ENCODE peak calls at places on chromosomes 12 and 14, in four cellular contexts. J is IMR-90, A is endothelial cell of umbilical vein, K is K562. I is an unnamed sample.

GRCh38 chr12:112538740-112539139 is 120.0 kb downstream of the PTPN11 start:
- DNase-seq in J (no peak), A (no peak), K (no peak), I (no peak)

GRCh38 chr12:106058256-106059182 is 80.2 kb downstream of the NUAK1 start:
- DNase-seq in J (peak; percentile 71), A (no peak), K (no peak), I (no peak)

GRCh38 chr12:72282721-72283120 is 10.6 kb downstream of the TRHDE start:
- DNase-seq in J (no peak), A (no peak), K (no peak), I (no peak)

GRCh38 chr12:64258576-64258975 is 36.5 kb upstream of the KICS2 start:
- DNase-seq in J (peak; percentile 16), A (no peak), K (no peak), I (no peak)

GRCh38 chr12:131785763-131786330 is 42.3 kb upstream of the MMP17 start:
- DNase-seq in J (no peak), A (no peak), K (no peak), I (no peak)

GRCh38 chr14:92473261-92473946 is 40.2 kb upstream of the RIN3 start:
- DNase-seq in J (peak; percentile 75), A (no peak), K (no peak), I (no peak)

GRCh38 chr12:92012691-92013090 is 133.0 kb downstream of the BTG1 start:
- DNase-seq in J (no peak), A (no peak), K (no peak), I (no peak)

GRCh38 chr12:123384994-123385376 is 1.1 kb downstream of the KMT5A start:
- DNase-seq in J (peak; percentile 63), A (peak; percentile 9), K (no peak), I (no peak)

GRCh38 chr12:108804361-108804949 is 52.9 kb downstream of the SSH1 start:
- DNase-seq in J (peak; percentile 95), A (peak; percentile 62), K (no peak), I (no peak)

GRCh38 chr14:36646664-36647416 is 14.8 kb upstream of the PAX9 start:
- DNase-seq in J (no peak), A (no peak), K (no peak), I (no peak)

GRCh38 chr12:47783821-47784819 is 11.1 kb downstream of the SLC48A1 start:
- DNase-seq in J (no peak), A (no peak), K (no peak), I (no peak)

GRCh38 chr14:83379371-83379770 is 1845.7 kb upstream of the SEL1L start:
- DNase-seq in J (peak; percentile 4), A (no peak), K (no peak), I (no peak)

GRCh38 chr12:96046543-96047137 is 11.3 kb upstream of the LTA4H start:
- DNase-seq in J (no peak), A (no peak), K (no peak), I (no peak)

GRCh38 chr12:119693006-119693405 is 25.1 kb downstream of the PRKAB1 start:
- DNase-seq in J (peak; percentile 90), A (peak; percentile 95), K (no peak), I (no peak)

GRCh38 chr12:58413794-58414193 is 472.4 kb downstream of the ATP23 start:
- DNase-seq in J (peak; percentile 69), A (peak; percentile 82), K (no peak), I (no peak)

GRCh38 chr12:11840350-11840749 is 190.9 kb downstream of the ETV6 start:
- DNase-seq in J (no peak), A (peak; percentile 51), K (peak; percentile 7), I (no peak)

GRCh38 chr12:10361084-10361483 is 28.8 kb downstream of the KLRK1 start:
- DNase-seq in J (no peak), A (no peak), K (no peak), I (no peak)

GRCh38 chr12:10358131-10358530 is 31.7 kb downstream of the KLRK1 start:
- DNase-seq in J (no peak), A (no peak), K (no peak), I (no peak)

GRCh38 chr12:10362325-10362724 is 27.5 kb downstream of the KLRK1 start:
- DNase-seq in J (no peak), A (no peak), K (no peak), I (no peak)

GRCh38 chr12:10361622-10362021 is 28.2 kb downstream of the KLRK1 start:
- DNase-seq in J (peak; percentile 78), A (no peak), K (no peak), I (no peak)

DNA sequence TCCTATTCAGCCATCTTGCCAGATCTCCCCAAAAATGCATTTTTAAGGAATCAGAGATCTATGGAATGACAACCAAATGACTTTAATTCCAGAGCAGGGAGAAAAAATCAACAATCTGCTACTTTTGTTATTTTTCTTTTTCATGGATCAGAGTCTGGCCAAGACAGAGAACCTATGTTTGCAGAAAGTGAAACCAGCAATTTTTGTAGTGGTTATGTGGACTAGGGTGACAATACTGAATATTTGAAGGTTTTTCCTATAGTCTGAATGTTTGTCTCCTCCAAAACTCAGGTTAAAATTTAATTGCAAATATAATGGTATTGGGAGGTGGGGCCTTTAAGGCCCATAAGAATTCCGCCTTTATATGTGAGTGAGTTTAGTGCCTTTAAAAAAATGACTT is 30.9 kb downstream of the KLRK1 start:
- DNase-seq in J (no peak), A (no peak), K (no peak), I (no peak)
- H3K27me3 ChIP-seq in J (no peaks in the 10 kb centered on the region), A (no peaks in the 10 kb centered on the region), K (no peaks in the 10 kb centered on the region), I (no peaks in the 10 kb centered on the region)

GRCh38 chr12:104181313-104181712 is 34.3 kb upstream of the TXNRD1 start:
- DNase-seq in J (peak; percentile 67), A (no peak), K (no peak), I (no peak)

GRCh38 chr12:104177663-104178501 is 37.7 kb upstream of the TXNRD1 start:
- DNase-seq in J (peak; percentile 97), A (peak; percentile 80), K (peak; percentile 62), I (no peak)

GRCh38 chr12:104175726-104176247 is 37.8 kb upstream of the NFYB start:
- DNase-seq in J (no peak), A (no peak), K (no peak), I (no peak)

GRCh38 chr12:104180389-104180788 is 35.2 kb upstream of the TXNRD1 start:
- DNase-seq in J (no peak), A (no peak), K (no peak), I (no peak)

DNA sequence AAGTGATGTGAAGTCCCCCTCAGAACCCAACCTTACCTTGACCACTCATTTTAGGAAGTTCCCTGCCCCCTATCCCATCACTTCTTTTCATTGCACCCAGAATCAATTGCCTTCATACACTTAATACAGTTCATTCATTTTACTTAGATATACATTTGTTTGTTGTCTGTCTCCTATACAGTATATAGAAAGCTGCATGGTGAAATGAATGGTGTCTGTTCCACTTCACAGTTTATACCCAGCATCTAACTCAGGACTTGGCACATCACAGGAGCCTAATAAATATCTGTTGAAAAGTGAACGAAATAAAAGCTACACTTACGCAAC is 38.3 kb upstream of the TXNRD1 start:
- DNase-seq in J (no peak), A (no peak), K (no peak), I (no peak)
- H3K27ac ChIP-seq in J (peak overlapping the region; percentile 73), A (no peak overlapping the region), K (no peak overlapping the region), I (no peak overlapping the region)

GRCh38 chr12:13911756-13912554 is 69.4 kb downstream of the GRIN2B start:
- DNase-seq in J (no peak), A (no peak), K (no peak), I (no peak)

GRCh38 chr12:13918883-13919282 is 62.5 kb downstream of the GRIN2B start:
- DNase-seq in J (no peak), A (no peak), K (no peak), I (no peak)

GRCh38 chr12:13913371-13913770 is 68.0 kb downstream of the GRIN2B start:
- DNase-seq in J (no peak), A (no peak), K (no peak), I (no peak)

GRCh38 chr12:13915096-13915495 is 66.3 kb downstream of the GRIN2B start:
- DNase-seq in J (no peak), A (no peak), K (no peak), I (no peak)
- H3K9me1 ChIP-seq in J (no peaks in the 10 kb centered on the region), A (no peaks in the 10 kb centered on the region), K (no peaks in the 10 kb centered on the region), I (no peaks in the 10 kb centered on the region)

GRCh38 chr14:101457177-101457935 is 103.9 kb upstream of the DIO3 start:
- DNase-seq in J (no peak), A (no peak), K (no peak), I (no peak)
- H3K27me3 ChIP-seq in J (peaks cover 42% of the 10 kb centered on the region), A (peaks cover 31% of the 10 kb centered on the region), K (peaks cover 12% of the 10 kb centered on the region), I (peaks cover 57% of the 10 kb centered on the region)

GRCh38 chr12:31019561-31020308 is 53.9 kb upstream of the DDX11 start:
- DNase-seq in J (no peak), A (no peak), K (no peak), I (no peak)

GRCh38 chr12:31018106-31018890 is 55.4 kb upstream of the DDX11 start:
- DNase-seq in J (no peak), A (peak; percentile 53), K (no peak), I (no peak)

GRCh38 chr12:31020385-31021166 is 53.1 kb upstream of the DDX11 start:
- DNase-seq in J (no peak), A (no peak), K (no peak), I (no peak)

GRCh38 chr12:31017535-31017934 is 56.1 kb upstream of the DDX11 start:
- DNase-seq in J (no peak), A (peak; percentile 44), K (no peak), I (no peak)

GRCh38 chr12:31019106-31019505 is 54.6 kb upstream of the DDX11 start:
- DNase-seq in J (no peak), A (no peak), K (no peak), I (no peak)
- H3K27ac ChIP-seq in J (no peak overlapping the region), A (no peak overlapping the region), K (no peak overlapping the region), I (no peak overlapping the region)

I was measured in keratinocyte.